ENCODE peak calls at places on chromosomes 16 and 17, in six cellular contexts. Z, O, U, Y, P and L are unnamed samples.

GRCh38 chr16:67164599-67165061 is at the start of gene HSF4:
- DNase-seq in Z (peak; percentile 84), O (no peak), U (no peak), Y (peak; percentile 56), P (no peak), L (peak; percentile 61)

GRCh38 chr16:21608647-21609328 is 9.4 kb downstream of the METTL9 start:
- DNase-seq in Z (no peak), O (no peak), U (peak; percentile 38), Y (peak; percentile 36), P (no peak), L (no peak)

GRCh38 chr17:2595200-2595599 is 1.7 kb downstream of the PAFAH1B1 start:
- DNase-seq in Z (no peak), O (no peak), U (no peak), Y (no peak), P (no peak), L (no peak)

GRCh38 chr17:65498831-65499230 is 62.6 kb downstream of the AXIN2 start:
- DNase-seq in Z (no peak), O (no peak), U (no peak), Y (peak; percentile 33), P (no peak), L (no peak)

GRCh38 chr17:61294777-61295176 is 104.9 kb upstream of the TBX2 start:
- DNase-seq in Z (no peak), O (no peak), U (no peak), Y (peak; percentile 30), P (no peak), L (no peak)

GRCh38 chr17:47803201-47803600 is 18.4 kb downstream of the OSBPL7 start:
- DNase-seq in Z (no peak), O (no peak), U (no peak), Y (no peak), P (no peak), L (no peak)

GRCh38 chr16:8572919-8573724 is 17.2 kb downstream of the TMEM114 start:
- DNase-seq in Z (no peak), O (no peak), U (no peak), Y (peak; percentile 68), P (no peak), L (no peak)

GRCh38 chr16:27740496-27741201 is 190.7 kb downstream of the KATNIP start:
- DNase-seq in Z (no peak), O (no peak), U (no peak), Y (no peak), P (no peak), L (no peak)

GRCh38 chr17:75832652-75833400 is 11.4 kb downstream of the UNC13D start:
- DNase-seq in Z (no peak), O (no peak), U (peak; percentile 32), Y (no peak), P (no peak), L (no peak)

GRCh38 chr16:2919511-2920255 is 8.0 kb downstream of the FLYWCH1 start:
- DNase-seq in Z (no peak), O (peak; percentile 72), U (peak; percentile 61), Y (peak; percentile 76), P (peak; percentile 66), L (peak; percentile 60)

GRCh38 chr16:67357561-67357960 is 30.9 kb downstream of the LRRC36 start:
- DNase-seq in Z (no peak), O (no peak), U (no peak), Y (no peak), P (no peak), L (peak; percentile 30)

GRCh38 chr16:31183432-31184428 is 3.8 kb downstream of the FUS start:
- DNase-seq in Z (no peak), O (no peak), U (no peak), Y (no peak), P (no peak), L (no peak)

GRCh38 chr16:11497329-11497805 is 89.4 kb downstream of the LITAF start:
- DNase-seq in Z (peak; percentile 96), O (peak; percentile 77), U (no peak), Y (peak; percentile 66), P (peak; percentile 88), L (peak; percentile 83)

GRCh38 chr16:66511615-66512500 is 38.1 kb downstream of the TK2 start:
- DNase-seq in Z (peak; percentile 60), O (peak; percentile 49), U (no peak), Y (peak; percentile 33), P (no peak), L (no peak)

GRCh38 chr17:10127819-10128375 is 70.5 kb downstream of the GAS7 start:
- DNase-seq in Z (peak; percentile 90), O (peak; percentile 92), U (no peak), Y (peak; percentile 73), P (peak; percentile 28), L (peak; percentile 57)

GRCh38 chr16:11152205-11152604 is 103.8 kb downstream of the SOCS1 start:
- DNase-seq in Z (no peak), O (no peak), U (no peak), Y (no peak), P (no peak), L (no peak)

GRCh38 chr17:63369233-63369632 is 76.9 kb downstream of the CYB561 start:
- DNase-seq in Z (no peak), O (no peak), U (no peak), Y (no peak), P (no peak), L (no peak)

GRCh38 chr17:51076821-51077220 is 43.8 kb downstream of the SPAG9 start:
- DNase-seq in Z (no peak), O (no peak), U (no peak), Y (no peak), P (no peak), L (no peak)

GRCh38 chr16:53913082-53913870 is 209.3 kb downstream of the FTO start:
- DNase-seq in Z (no peak), O (peak; percentile 66), U (peak; percentile 4), Y (no peak), P (no peak), L (peak; percentile 37)

GRCh38 chr16:2518823-2519710 is 1.1 kb upstream of the AMDHD2 start:
- DNase-seq in Z (peak; percentile 48), O (peak; percentile 57), U (no peak), Y (no peak), P (peak; percentile 42), L (peak; percentile 29)

GRCh38 chr17:44220211-44221071 is 966 bp upstream of the UBTF start:
- DNase-seq in Z (peak; percentile 71), O (no peak), U (peak; percentile 74), Y (peak; percentile 71), P (peak; percentile 62), L (no peak)

GRCh38 chr16:46974352-46974751 is 878 bp upstream of the DNAJA2 start:
- DNase-seq in Z (no peak), O (no peak), U (peak; percentile 40), Y (peak; percentile 13), P (no peak), L (no peak)

GRCh38 chr17:61642768-61643167 is 51.7 kb upstream of the NACA2 start:
- DNase-seq in Z (no peak), O (no peak), U (no peak), Y (no peak), P (no peak), L (no peak)

GRCh38 chr16:5465714-5466113 is 368.1 kb upstream of the EEF2KMT start:
- DNase-seq in Z (no peak), O (no peak), U (no peak), Y (no peak), P (no peak), L (no peak)

GRCh38 chr16:19559242-19559910 is 3.9 kb downstream of the VPS35L start:
- DNase-seq in Z (no peak), O (no peak), U (peak; percentile 52), Y (peak; percentile 71), P (no peak), L (no peak)

GRCh38 chr17:40452921-40453378 is 9.7 kb downstream of the IGFBP4 start:
- DNase-seq in Z (peak; percentile 31), O (no peak), U (no peak), Y (no peak), P (no peak), L (no peak)
- H3K4me1 ChIP-seq in Z (peaks cover 71% of the 10 kb centered on the region), O (peaks cover 25% of the 10 kb centered on the region), U (peaks cover 14% of the 10 kb centered on the region), Y (peaks cover 10% of the 10 kb centered on the region), P (peaks cover 40% of the 10 kb centered on the region), L (peaks cover 26% of the 10 kb centered on the region)

GRCh38 chr16:88787579-88788314 is 2.7 kb upstream of the PIEZO1 start:
- DNase-seq in Z (no peak), O (no peak), U (no peak), Y (no peak), P (no peak), L (no peak)
- H3K4me1 ChIP-seq in Z (peaks cover 20% of the 10 kb centered on the region), O (no peaks in the 10 kb centered on the region), U (peaks cover 50% of the 10 kb centered on the region), Y (peaks cover 18% of the 10 kb centered on the region), P (peaks cover 22% of the 10 kb centered on the region), L (no peaks in the 10 kb centered on the region)

GRCh38 chr17:64386412-64387144 is 4.1 kb downstream of the PECAM1 start:
- DNase-seq in Z (no peak), O (no peak), U (no peak), Y (no peak), P (no peak), L (no peak)

GRCh38 chr17:64387145-64387473 is 3.6 kb downstream of the PECAM1 start:
- DNase-seq in Z (no peak), O (no peak), U (no peak), Y (no peak), P (no peak), L (no peak)

GRCh38 chr17:64388961-64389565 is 1.6 kb downstream of the PECAM1 start:
- DNase-seq in Z (no peak), O (no peak), U (no peak), Y (no peak), P (no peak), L (no peak)

GRCh38 chr17:64385187-64386083 is 5.2 kb downstream of the PECAM1 start:
- DNase-seq in Z (peak; percentile 49), O (peak; percentile 74), U (no peak), Y (no peak), P (no peak), L (peak; percentile 40)

DNA sequence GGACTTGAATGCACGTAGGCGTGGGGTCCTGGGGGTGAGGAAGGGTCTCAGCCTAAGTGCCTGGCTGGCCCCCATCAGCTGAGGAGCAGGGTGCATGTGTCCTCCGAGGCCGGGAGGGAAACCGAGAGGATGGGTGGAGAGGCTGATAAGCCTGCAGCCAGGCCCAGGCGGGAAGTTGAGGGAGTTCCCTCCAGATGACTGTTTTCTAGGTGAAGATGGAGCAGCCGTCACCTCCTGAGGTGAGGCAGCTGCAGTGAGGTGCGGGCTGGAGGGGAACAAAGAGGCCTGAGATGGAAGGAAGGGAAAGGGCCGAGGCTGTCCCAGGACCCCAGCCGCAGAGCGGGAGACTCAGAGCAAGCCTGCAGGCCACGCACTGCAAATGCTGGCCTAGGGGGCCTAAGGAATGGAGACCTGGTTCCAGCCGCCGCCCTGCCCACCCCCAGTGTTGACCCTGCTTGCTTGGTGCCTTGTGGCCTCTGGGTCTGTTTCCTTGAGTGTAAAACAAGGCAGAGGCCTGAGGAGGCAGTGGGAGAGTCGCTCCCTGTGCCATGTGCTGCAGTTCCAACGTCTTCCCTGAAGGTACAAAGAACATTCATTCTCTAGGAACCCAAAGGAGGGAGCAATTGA is 3.0 kb downstream of the PECAM1 start:
- DNase-seq in Z (peak; percentile 40), O (no peak), U (no peak), Y (no peak), P (no peak), L (no peak)
- H3K4me1 ChIP-seq in Z (peaks cover 34% of the 10 kb centered on the region), O (no peaks in the 10 kb centered on the region), U (no peaks in the 10 kb centered on the region), Y (no peaks in the 10 kb centered on the region), P (peaks cover 6% of the 10 kb centered on the region), L (peaks cover 5% of the 10 kb centered on the region)

GRCh38 chr17:76845524-76845923 is 22.7 kb upstream of the MGAT5B start:
- DNase-seq in Z (no peak), O (no peak), U (no peak), Y (no peak), P (no peak), L (no peak)
- H3K4me1 ChIP-seq in Z (no peaks in the 10 kb centered on the region), O (no peaks in the 10 kb centered on the region), U (peaks cover 12% of the 10 kb centered on the region), Y (peaks cover 10% of the 10 kb centered on the region), P (no peaks in the 10 kb centered on the region), L (no peaks in the 10 kb centered on the region)

GRCh38 chr17:80663783-80664206 is 119.2 kb downstream of the RPTOR start:
- DNase-seq in Z (no peak), O (peak; percentile 43), U (peak; percentile 30), Y (no peak), P (no peak), L (peak; percentile 33)
- H3K4me1 ChIP-seq in Z (no peaks in the 10 kb centered on the region), O (no peaks in the 10 kb centered on the region), U (peaks cover 63% of the 10 kb centered on the region), Y (peaks cover 26% of the 10 kb centered on the region), P (no peaks in the 10 kb centered on the region), L (peaks cover 3% of the 10 kb centered on the region)